ENCODE peak calls at places on chromosomes 12 and 14, in seven cellular contexts. One of them, this sample, is unnamed.

GRCh38 chr12:131785763-131786330 is 42.3 kb upstream of the MMP17 start:
- DNase-seq in tibial nerve: no peak
- DNase-seq in choroid plexus epithelial cell: no peak
- DNase-seq in T-helper 9 cell: no peak
- DNase-seq in HEK293T: no peak
- DNase-seq in kidney glomerular epithelial cell: no peak
- DNase-seq in psoas muscle: no peak
- DNase-seq in this sample: no peak

GRCh38 chr12:27602516-27602915 is 78.5 kb downstream of the PPFIBP1 start:
- DNase-seq in tibial nerve: no peak
- DNase-seq in choroid plexus epithelial cell: no peak
- DNase-seq in T-helper 9 cell: no peak
- DNase-seq in HEK293T: no peak
- DNase-seq in kidney glomerular epithelial cell: no peak
- DNase-seq in psoas muscle: no peak
- DNase-seq in this sample: no peak

GRCh38 chr12:66708704-66709443 is 30.0 kb upstream of the GRIP1 start:
- DNase-seq in tibial nerve: no peak
- DNase-seq in choroid plexus epithelial cell: peak; percentile 38
- DNase-seq in T-helper 9 cell: no peak
- DNase-seq in HEK293T: no peak
- DNase-seq in kidney glomerular epithelial cell: peak; percentile 3
- DNase-seq in psoas muscle: no peak
- DNase-seq in this sample: no peak

GRCh38 chr14:22884721-22885523 is 1.9 kb downstream of the REM2 start:
- DNase-seq in tibial nerve: no peak
- DNase-seq in choroid plexus epithelial cell: no peak
- DNase-seq in T-helper 9 cell: no peak
- DNase-seq in HEK293T: no peak
- DNase-seq in kidney glomerular epithelial cell: no peak
- DNase-seq in psoas muscle: no peak
- DNase-seq in this sample: no peak

GRCh38 chr12:124515981-124516380 is 51.4 kb downstream of the NCOR2 start:
- DNase-seq in tibial nerve: no peak
- DNase-seq in choroid plexus epithelial cell: no peak
- DNase-seq in T-helper 9 cell: no peak
- DNase-seq in HEK293T: no peak
- DNase-seq in kidney glomerular epithelial cell: no peak
- DNase-seq in psoas muscle: peak; percentile 90
- DNase-seq in this sample: no peak

GRCh38 chr14:62039871-62040270 is 277.7 kb downstream of the SNAPC1 start:
- DNase-seq in tibial nerve: no peak
- DNase-seq in choroid plexus epithelial cell: no peak
- DNase-seq in T-helper 9 cell: no peak
- DNase-seq in HEK293T: no peak
- DNase-seq in kidney glomerular epithelial cell: no peak
- DNase-seq in psoas muscle: no peak
- DNase-seq in this sample: no peak

GRCh38 chr14:92121207-92121669 is 268 bp downstream of the NDUFB1 start:
- DNase-seq in tibial nerve: peak; percentile 21
- DNase-seq in choroid plexus epithelial cell: peak; percentile 71
- DNase-seq in T-helper 9 cell: no peak
- DNase-seq in HEK293T: peak; percentile 42
- DNase-seq in kidney glomerular epithelial cell: no peak
- DNase-seq in psoas muscle: peak; percentile 80
- DNase-seq in this sample: no peak

GRCh38 chr12:71780207-71780822 is 25.7 kb downstream of the RAB21 start:
- DNase-seq in tibial nerve: no peak
- DNase-seq in choroid plexus epithelial cell: peak; percentile 75
- DNase-seq in T-helper 9 cell: peak; percentile 21
- DNase-seq in HEK293T: peak; percentile 34
- DNase-seq in kidney glomerular epithelial cell: peak; percentile 36
- DNase-seq in psoas muscle: no peak
- DNase-seq in this sample: no peak

GRCh38 chr14:79144891-79145290 is 974.7 kb downstream of the NRXN3 start:
- DNase-seq in tibial nerve: no peak
- DNase-seq in choroid plexus epithelial cell: no peak
- DNase-seq in T-helper 9 cell: no peak
- DNase-seq in HEK293T: no peak
- DNase-seq in kidney glomerular epithelial cell: no peak
- DNase-seq in psoas muscle: no peak
- DNase-seq in this sample: no peak

GRCh38 chr12:3473171-3473570 is 17.8 kb upstream of the PRMT8 start:
- DNase-seq in tibial nerve: no peak
- DNase-seq in choroid plexus epithelial cell: no peak
- DNase-seq in T-helper 9 cell: no peak
- DNase-seq in HEK293T: no peak
- DNase-seq in kidney glomerular epithelial cell: no peak
- DNase-seq in psoas muscle: no peak
- DNase-seq in this sample: no peak

GRCh38 chr12:52499836-52500560 is 6.9 kb upstream of the KRT6A start:
- DNase-seq in tibial nerve: no peak
- DNase-seq in choroid plexus epithelial cell: peak; percentile 71
- DNase-seq in T-helper 9 cell: no peak
- DNase-seq in HEK293T: no peak
- DNase-seq in kidney glomerular epithelial cell: no peak
- DNase-seq in psoas muscle: no peak
- DNase-seq in this sample: no peak

GRCh38 chr12:19683178-19683927 is 244.1 kb downstream of the AEBP2 start:
- DNase-seq in tibial nerve: no peak
- DNase-seq in choroid plexus epithelial cell: peak; percentile 76
- DNase-seq in T-helper 9 cell: no peak
- DNase-seq in HEK293T: no peak
- DNase-seq in kidney glomerular epithelial cell: peak; percentile 65
- DNase-seq in psoas muscle: no peak
- DNase-seq in this sample: no peak

GRCh38 chr14:79575032-79575431 is 636.3 kb downstream of the DIO2 start:
- DNase-seq in tibial nerve: no peak
- DNase-seq in choroid plexus epithelial cell: peak; percentile 51
- DNase-seq in T-helper 9 cell: no peak
- DNase-seq in HEK293T: no peak
- DNase-seq in kidney glomerular epithelial cell: no peak
- DNase-seq in psoas muscle: no peak
- DNase-seq in this sample: no peak

GRCh38 chr12:95498968-95499367 is 25.0 kb downstream of the METAP2 start:
- DNase-seq in tibial nerve: no peak
- DNase-seq in choroid plexus epithelial cell: no peak
- DNase-seq in T-helper 9 cell: no peak
- DNase-seq in HEK293T: no peak
- DNase-seq in kidney glomerular epithelial cell: no peak
- DNase-seq in psoas muscle: no peak
- DNase-seq in this sample: no peak

GRCh38 chr14:77230914-77231313 is 40.1 kb downstream of the NGB start:
- DNase-seq in tibial nerve: no peak
- DNase-seq in choroid plexus epithelial cell: no peak
- DNase-seq in T-helper 9 cell: no peak
- DNase-seq in HEK293T: no peak
- DNase-seq in kidney glomerular epithelial cell: no peak
- DNase-seq in psoas muscle: no peak
- DNase-seq in this sample: no peak

GRCh38 chr12:50390284-50390683 is 6.1 kb downstream of the FAM186A start:
- DNase-seq in tibial nerve: no peak
- DNase-seq in choroid plexus epithelial cell: peak; percentile 91
- DNase-seq in T-helper 9 cell: no peak
- DNase-seq in HEK293T: no peak
- DNase-seq in kidney glomerular epithelial cell: peak; percentile 97
- DNase-seq in psoas muscle: no peak
- DNase-seq in this sample: no peak

GRCh38 chr14:63443361-63443760 is 99.8 kb downstream of the PPP2R5E start:
- DNase-seq in tibial nerve: no peak
- DNase-seq in choroid plexus epithelial cell: no peak
- DNase-seq in T-helper 9 cell: no peak
- DNase-seq in HEK293T: no peak
- DNase-seq in kidney glomerular epithelial cell: no peak
- DNase-seq in psoas muscle: no peak
- DNase-seq in this sample: no peak

GRCh38 chr12:79687711-79688270 is 3.0 kb downstream of the PAWR start:
- DNase-seq in tibial nerve: no peak
- DNase-seq in choroid plexus epithelial cell: no peak
- DNase-seq in T-helper 9 cell: no peak
- DNase-seq in HEK293T: no peak
- DNase-seq in kidney glomerular epithelial cell: peak; percentile 36
- DNase-seq in psoas muscle: no peak
- DNase-seq in this sample: no peak

GRCh38 chr12:4383304-4383865 is 3.9 kb upstream of the FGF23 start:
- DNase-seq in tibial nerve: no peak
- DNase-seq in choroid plexus epithelial cell: no peak
- DNase-seq in T-helper 9 cell: no peak
- DNase-seq in HEK293T: no peak
- DNase-seq in kidney glomerular epithelial cell: no peak
- DNase-seq in psoas muscle: no peak
- DNase-seq in this sample: no peak

GRCh38 chr12:7129647-7130536 is at the start of gene CLSTN3:
- DNase-seq in tibial nerve: peak; percentile 60
- DNase-seq in choroid plexus epithelial cell: peak; percentile 79
- DNase-seq in T-helper 9 cell: peak; percentile 88
- DNase-seq in HEK293T: peak; percentile 98
- DNase-seq in kidney glomerular epithelial cell: peak; percentile 65
- DNase-seq in psoas muscle: peak; percentile 81
- DNase-seq in this sample: peak; percentile 49

GRCh38 chr12:98149270-98149669 is 366.1 kb upstream of the TMPO start:
- DNase-seq in tibial nerve: no peak
- DNase-seq in choroid plexus epithelial cell: no peak
- DNase-seq in T-helper 9 cell: no peak
- DNase-seq in HEK293T: no peak
- DNase-seq in kidney glomerular epithelial cell: no peak
- DNase-seq in psoas muscle: no peak
- DNase-seq in this sample: no peak

GRCh38 chr14:100453930-100454329 is 130.8 kb downstream of the SLC25A47 start:
- DNase-seq in tibial nerve: no peak
- DNase-seq in choroid plexus epithelial cell: no peak
- DNase-seq in T-helper 9 cell: no peak
- DNase-seq in HEK293T: no peak
- DNase-seq in kidney glomerular epithelial cell: no peak
- DNase-seq in psoas muscle: no peak
- DNase-seq in this sample: no peak

GRCh38 chr12:28708918-28709371 is 440.1 kb upstream of the FAR2 start:
- DNase-seq in tibial nerve: peak; percentile 13
- DNase-seq in choroid plexus epithelial cell: peak; percentile 96
- DNase-seq in T-helper 9 cell: no peak
- DNase-seq in HEK293T: no peak
- DNase-seq in kidney glomerular epithelial cell: peak; percentile 11
- DNase-seq in psoas muscle: no peak
- DNase-seq in this sample: no peak

GRCh38 chr14:74085047-74085637 is 386 bp downstream of the LIN52 start:
- DNase-seq in tibial nerve: no peak
- DNase-seq in choroid plexus epithelial cell: peak; percentile 51
- DNase-seq in T-helper 9 cell: no peak
- DNase-seq in HEK293T: peak; percentile 37
- DNase-seq in kidney glomerular epithelial cell: peak; percentile 43
- DNase-seq in psoas muscle: no peak
- DNase-seq in this sample: no peak

GRCh38 chr12:99271071-99271470 is 376.5 kb upstream of the GARIN6 start:
- DNase-seq in tibial nerve: no peak
- DNase-seq in choroid plexus epithelial cell: no peak
- DNase-seq in T-helper 9 cell: no peak
- DNase-seq in HEK293T: no peak
- DNase-seq in kidney glomerular epithelial cell: no peak
- DNase-seq in psoas muscle: no peak
- DNase-seq in this sample: no peak

GRCh38 chr14:58663494-58664111 is 25.8 kb downstream of the DACT1 start:
- DNase-seq in tibial nerve: no peak
- DNase-seq in choroid plexus epithelial cell: peak; percentile 96
- DNase-seq in T-helper 9 cell: no peak
- DNase-seq in HEK293T: no peak
- DNase-seq in kidney glomerular epithelial cell: peak; percentile 96
- DNase-seq in psoas muscle: no peak
- DNase-seq in this sample: no peak

GRCh38 chr12:11722071-11722470 is 72.6 kb downstream of the ETV6 start:
- DNase-seq in tibial nerve: no peak
- DNase-seq in choroid plexus epithelial cell: no peak
- DNase-seq in T-helper 9 cell: no peak
- DNase-seq in HEK293T: no peak
- DNase-seq in kidney glomerular epithelial cell: no peak
- DNase-seq in psoas muscle: no peak
- DNase-seq in this sample: no peak

GRCh38 chr12:72230589-72230988 is 41.6 kb upstream of the TRHDE start:
- DNase-seq in tibial nerve: no peak
- DNase-seq in choroid plexus epithelial cell: peak; percentile 83
- DNase-seq in T-helper 9 cell: no peak
- DNase-seq in HEK293T: no peak
- DNase-seq in kidney glomerular epithelial cell: no peak
- DNase-seq in psoas muscle: no peak
- DNase-seq in this sample: no peak

GRCh38 chr14:91439345-91439744 is 21.7 kb upstream of the CCDC88C start:
- DNase-seq in tibial nerve: no peak
- DNase-seq in choroid plexus epithelial cell: no peak
- DNase-seq in T-helper 9 cell: no peak
- DNase-seq in HEK293T: no peak
- DNase-seq in kidney glomerular epithelial cell: no peak
- DNase-seq in psoas muscle: no peak
- DNase-seq in this sample: no peak

GRCh38 chr14:67166450-67166853 is 22.8 kb upstream of the GARIN2 start:
- DNase-seq in tibial nerve: no peak
- DNase-seq in choroid plexus epithelial cell: peak; percentile 77
- DNase-seq in T-helper 9 cell: peak; percentile 8
- DNase-seq in HEK293T: peak; percentile 27
- DNase-seq in kidney glomerular epithelial cell: peak; percentile 35
- DNase-seq in psoas muscle: no peak
- DNase-seq in this sample: peak; percentile 14

GRCh38 chr14:101897326-101897725 is 67.0 kb upstream of the DYNC1H1 start:
- DNase-seq in tibial nerve: no peak
- DNase-seq in choroid plexus epithelial cell: no peak
- DNase-seq in T-helper 9 cell: no peak
- DNase-seq in HEK293T: no peak
- DNase-seq in kidney glomerular epithelial cell: no peak
- DNase-seq in psoas muscle: no peak
- DNase-seq in this sample: no peak

GRCh38 chr12:105704788-105705187 is 374.3 kb downstream of the C12orf75 start:
- DNase-seq in tibial nerve: no peak
- DNase-seq in choroid plexus epithelial cell: no peak
- DNase-seq in T-helper 9 cell: no peak
- DNase-seq in HEK293T: no peak
- DNase-seq in kidney glomerular epithelial cell: no peak
- DNase-seq in psoas muscle: no peak
- DNase-seq in this sample: no peak

GRCh38 chr12:15863984-15864383 is 18.2 kb upstream of the STRAP start:
- DNase-seq in tibial nerve: no peak
- DNase-seq in choroid plexus epithelial cell: no peak
- DNase-seq in T-helper 9 cell: no peak
- DNase-seq in HEK293T: no peak
- DNase-seq in kidney glomerular epithelial cell: no peak
- DNase-seq in psoas muscle: no peak
- DNase-seq in this sample: no peak